ENCODE peak calls at places on chromosomes 3 and 15, in eight cellular contexts. N is neural progenitor cell, H is fibroblast of lung, R is PC-3, E is SK-N-SH, Q is endothelial cell of umbilical vein, V is osteoblast, Z is GM23338. J is an unnamed sample.
A peak's percentile ranks its signal among the peaks of the same experiment; 100 is the strongest.

GRCh38 chr3:13612829-13613228 is 63.9 kb downstream of the FBLN2 start:
- DNase-seq in N (no peak), H (peak; percentile 53), R (no peak), E (no peak), Q (no peak), V (peak; percentile 70), Z (no peak), J (no peak)

GRCh38 chr3:151426337-151426648 is 34.6 kb downstream of the IGSF10 start:
- DNase-seq in N (no peak), H (no peak), R (no peak), E (no peak), Q (no peak), V (no peak), Z (no peak), J (no peak)

GRCh38 chr15:32870240-32871033 is 152.6 kb downstream of the GREM1 start:
- DNase-seq in N (no peak), H (peak; percentile 100), R (peak; percentile 77), E (no peak), Q (no peak), V (peak; percentile 71), Z (no peak), J (no peak)

GRCh38 chr15:77525411-77525811 is 104.7 kb downstream of the HMG20A start:
- DNase-seq in N (peak; percentile 82), H (no peak), R (no peak), E (no peak), Q (no peak), V (no peak), Z (no peak), J (no peak)

GRCh38 chr3:108178676-108179075 is 43.5 kb downstream of the IFT57 start:
- DNase-seq in N (no peak), H (peak; percentile 64), R (peak; percentile 68), E (no peak), Q (no peak), V (no peak), Z (no peak), J (no peak)

GRCh38 chr3:50519471-50520089 is 16.1 kb upstream of the CACNA2D2 start:
- DNase-seq in N (peak; percentile 84), H (peak; percentile 37), R (peak; percentile 77), E (peak; percentile 79), Q (peak; percentile 27), V (peak; percentile 90), Z (peak; percentile 89), J (peak; percentile 81)

GRCh38 chr3:122988507-122988906 is 39.1 kb downstream of the SEMA5B start:
- DNase-seq in N (no peak), H (no peak), R (no peak), E (peak; percentile 61), Q (no peak), V (no peak), Z (no peak), J (no peak)

GRCh38 chr3:58071480-58071971 is 63.3 kb downstream of the FLNB start:
- DNase-seq in N (no peak), H (no peak), R (peak; percentile 23), E (no peak), Q (no peak), V (peak; percentile 23), Z (no peak), J (no peak)

GRCh38 chr3:42786212-42786611 is 13.2 kb upstream of the CCDC13 start:
- DNase-seq in N (no peak), H (no peak), R (no peak), E (no peak), Q (no peak), V (no peak), Z (no peak), J (no peak)

GRCh38 chr3:131110087-131110486 is 83.4 kb downstream of the NEK11 start:
- DNase-seq in N (no peak), H (no peak), R (peak; percentile 55), E (no peak), Q (peak; percentile 5), V (no peak), Z (no peak), J (no peak)

DNA sequence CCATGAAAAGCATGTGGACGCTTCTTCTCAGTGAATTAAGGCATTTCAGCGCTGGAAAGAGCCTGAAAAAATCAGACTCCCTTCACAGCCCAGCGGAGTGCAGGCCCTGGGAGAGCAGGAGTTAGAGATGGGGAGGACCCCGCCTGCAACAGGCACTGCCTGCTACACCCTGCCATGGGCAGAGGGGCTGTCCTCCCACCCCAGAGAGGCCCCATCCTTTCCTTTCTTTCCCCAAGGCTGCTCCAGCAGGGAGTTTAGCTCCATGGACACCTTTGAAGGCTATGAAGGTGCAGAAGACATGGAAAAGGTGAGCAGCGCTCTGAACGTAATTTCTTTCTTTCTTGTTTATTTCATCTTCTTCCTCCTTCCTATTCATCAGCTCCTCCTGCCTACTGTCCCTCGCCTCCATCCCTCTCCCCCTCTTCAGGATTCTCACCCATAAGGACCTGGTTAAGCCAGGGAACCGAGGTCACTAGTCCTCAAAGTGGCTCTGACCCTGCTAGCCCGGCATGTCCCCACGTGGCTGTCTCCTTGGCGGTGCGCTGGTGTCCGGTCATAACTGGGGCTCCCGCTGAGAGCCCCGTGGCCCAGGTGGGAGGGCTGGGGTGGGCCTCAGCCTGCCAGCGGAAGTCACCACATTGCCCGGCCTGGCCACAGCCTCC is 16.1 kb upstream of the ADIPOQ start:
- DNase-seq in N (peak; percentile 17), H (no peak), R (no peak), E (peak; percentile 47), Q (no peak), V (peak; percentile 61), Z (peak; percentile 33), J (peak; percentile 54)
- H2AFZ ChIP-seq in N (no peak overlapping the region), H (no peak overlapping the region), R (peak overlapping the region; percentile 95), E (no peak overlapping the region), Q (no peak overlapping the region), V (no peak overlapping the region), Z (no peak overlapping the region), J (no peak overlapping the region)

GRCh38 chr3:5020262-5020722 is 41.1 kb downstream of the BHLHE40 start:
- DNase-seq in N (no peak), H (no peak), R (no peak), E (no peak), Q (no peak), V (peak; percentile 34), Z (no peak), J (no peak)

GRCh38 chr3:5022187-5022965 is 43.1 kb downstream of the BHLHE40 start:
- DNase-seq in N (no peak), H (no peak), R (peak; percentile 69), E (no peak), Q (peak; percentile 37), V (no peak), Z (no peak), J (no peak)

GRCh38 chr3:5022966-5023776 is 43.9 kb downstream of the BHLHE40 start:
- DNase-seq in N (no peak), H (peak; percentile 92), R (peak; percentile 98), E (no peak), Q (peak; percentile 94), V (peak; percentile 88), Z (peak; percentile 31), J (no peak)

GRCh38 chr3:5021116-5021515 is 41.9 kb downstream of the BHLHE40 start:
- DNase-seq in N (no peak), H (no peak), R (no peak), E (no peak), Q (no peak), V (no peak), Z (no peak), J (no peak)

GRCh38 chr3:5021571-5022092 is 42.4 kb downstream of the BHLHE40 start:
- DNase-seq in N (no peak), H (peak; percentile 35), R (peak; percentile 96), E (no peak), Q (peak; percentile 62), V (peak; percentile 92), Z (no peak), J (no peak)
- H2AFZ ChIP-seq in N (no peak overlapping the region), H (no peak overlapping the region), R (peak overlapping the region; percentile 8), E (peak overlapping the region; percentile 57), Q (peak overlapping the region; percentile 68), V (peak overlapping the region; percentile 62), Z (no peak overlapping the region), J (no peak overlapping the region)

DNA sequence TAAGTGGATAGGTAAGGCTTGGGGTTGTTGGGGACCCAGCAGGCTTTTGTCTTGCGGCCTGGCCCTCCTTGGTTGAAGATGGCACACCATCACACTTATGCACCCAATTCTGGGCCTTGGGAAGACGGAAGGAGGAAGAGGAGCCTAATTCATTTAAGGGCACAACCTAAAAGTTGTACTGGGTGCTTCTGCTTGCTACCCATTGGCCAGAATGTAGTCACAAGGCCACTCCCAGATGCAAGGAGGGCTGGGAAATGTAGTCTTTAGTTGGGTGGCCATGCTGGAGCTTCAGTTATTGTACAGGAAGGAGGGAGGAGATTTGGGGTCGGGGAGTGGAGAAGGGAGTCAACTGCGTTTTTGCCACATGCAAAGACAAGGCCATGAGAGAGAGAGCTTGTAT is 109.2 kb downstream of the TMEM266 start:
- DNase-seq in N (no peak), H (no peak), R (no peak), E (no peak), Q (no peak), V (peak; percentile 72), Z (peak; percentile 64), J (no peak)
- H2AFZ ChIP-seq in N (peak overlapping the region; percentile 94), H (no peak overlapping the region), R (peak overlapping the region; percentile 26), E (peak overlapping the region; percentile 35), Q (no peak overlapping the region), V (no peak overlapping the region), Z (peak overlapping the region; percentile 64), J (peak overlapping the region; percentile 59)

GRCh38 chr15:42272768-42273098 is 268 bp upstream of the GANC start:
- DNase-seq in N (no peak), H (no peak), R (no peak), E (no peak), Q (no peak), V (no peak), Z (peak; percentile 3), J (no peak)

GRCh38 chr15:42273099-42273899 is at the start of the genes GANC and TMEM87A:
- DNase-seq in N (peak; percentile 99), H (peak; percentile 99), R (peak; percentile 99), E (peak; percentile 88), Q (peak; percentile 99), V (peak; percentile 83), Z (peak; percentile 99), J (peak; percentile 89)

GRCh38 chr15:42275780-42276395 is 2.7 kb upstream of the TMEM87A start:
- DNase-seq in N (peak; percentile 21), H (no peak), R (no peak), E (no peak), Q (peak; percentile 7), V (no peak), Z (peak; percentile 5), J (no peak)

GRCh38 chr15:42274693-42274971 is 1.4 kb upstream of the TMEM87A start:
- DNase-seq in N (peak; percentile 6), H (no peak), R (no peak), E (no peak), Q (peak; percentile 26), V (no peak), Z (no peak), J (no peak)

DNA sequence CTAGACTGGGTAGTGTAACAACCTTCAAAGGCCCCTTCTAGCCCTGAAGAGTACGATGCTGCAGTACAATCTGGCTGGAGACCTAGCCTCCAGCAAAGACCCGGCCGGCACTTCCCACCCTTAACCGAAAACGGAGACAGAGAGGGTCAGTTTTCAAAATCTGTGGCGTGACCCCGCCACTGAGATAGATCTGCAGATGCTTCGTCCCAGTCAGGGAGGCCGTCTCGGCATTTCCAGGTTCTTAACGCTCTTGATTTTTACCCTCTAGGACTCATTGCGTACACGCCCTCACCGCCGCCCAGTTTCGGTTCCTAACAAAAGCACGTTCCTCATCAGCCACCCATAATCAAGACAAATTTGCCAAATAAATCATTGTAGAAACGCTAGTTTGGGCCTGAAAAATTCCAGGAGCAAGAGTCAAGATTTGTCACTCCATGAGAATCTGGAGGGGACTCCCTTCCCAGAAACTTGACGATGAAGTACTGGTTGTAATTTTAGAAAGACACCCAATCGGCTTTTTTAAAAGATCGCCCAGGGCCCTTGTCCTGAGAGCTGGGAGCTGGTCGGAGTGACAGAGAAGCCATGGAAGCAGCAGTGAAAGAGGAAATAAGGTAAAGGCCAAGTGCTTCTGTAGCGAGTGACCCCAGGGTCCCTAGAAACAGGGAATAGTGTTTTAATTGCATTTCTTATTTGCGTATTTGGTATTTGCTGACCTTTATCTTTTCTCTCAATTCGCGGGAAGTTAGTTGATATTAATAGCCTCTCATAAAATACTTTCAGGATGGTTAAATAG is 863 bp upstream of the TMEM87A start:
- DNase-seq in N (peak; percentile 50), H (peak; percentile 63), R (peak; percentile 51), E (peak; percentile 34), Q (peak; percentile 75), V (peak; percentile 59), Z (peak; percentile 34), J (no peak)
- H2AFZ ChIP-seq in N (peak overlapping the region; percentile 95), H (peak overlapping the region; percentile 63), R (peak overlapping the region; percentile 86), E (peak overlapping the region; percentile 57), Q (peak overlapping the region; percentile 95), V (peak overlapping the region; percentile 98), Z (peak overlapping the region; percentile 28), J (peak overlapping the region; percentile 46)

J was measured in H1.